ENCODE peak calls at places on chromosomes 6 and 20, in nine cellular contexts. One of them, this sample, is unnamed.

GRCh38 chr6:157304840-157305675 is 18.3 kb downstream of the TMEM242 start:
- DNase-seq in hepatocyte: peak
- DNase-seq in osteoblast: no peak
- DNase-seq in cardiac muscle cell: peak
- DNase-seq in ovary: no peak
- DNase-seq in pancreas: no peak
- DNase-seq in SK-N-SH: no peak
- DNase-seq in H9: no peak
- DNase-seq in heart right ventricle: no peak
- DNase-seq in this sample: no peak

GRCh38 chr6:85357651-85358050 is 92.2 kb upstream of the NT5E start:
- DNase-seq in hepatocyte: no peak
- DNase-seq in osteoblast: no peak
- DNase-seq in cardiac muscle cell: no peak
- DNase-seq in ovary: no peak
- DNase-seq in pancreas: no peak
- DNase-seq in SK-N-SH: no peak
- DNase-seq in H9: no peak
- DNase-seq in heart right ventricle: no peak
- DNase-seq in this sample: no peak

GRCh38 chr6:128723667-128724066 is 159.3 kb upstream of the LAMA2 start:
- DNase-seq in hepatocyte: no peak
- DNase-seq in osteoblast: no peak
- DNase-seq in cardiac muscle cell: no peak
- DNase-seq in ovary: no peak
- DNase-seq in pancreas: no peak
- DNase-seq in SK-N-SH: no peak
- DNase-seq in H9: no peak
- DNase-seq in heart right ventricle: no peak
- DNase-seq in this sample: no peak

GRCh38 chr20:24337074-24337473 is 132.4 kb upstream of the SYNDIG1 start:
- DNase-seq in hepatocyte: no peak
- DNase-seq in osteoblast: no peak
- DNase-seq in cardiac muscle cell: no peak
- DNase-seq in ovary: no peak
- DNase-seq in pancreas: no peak
- DNase-seq in SK-N-SH: no peak
- DNase-seq in H9: no peak
- DNase-seq in heart right ventricle: no peak
- DNase-seq in this sample: no peak

GRCh38 chr6:107695061-107695715 is 128.9 kb downstream of the SCML4 start:
- DNase-seq in hepatocyte: no peak
- DNase-seq in osteoblast: no peak
- DNase-seq in cardiac muscle cell: peak
- DNase-seq in ovary: no peak
- DNase-seq in pancreas: no peak
- DNase-seq in SK-N-SH: no peak
- DNase-seq in H9: no peak
- DNase-seq in heart right ventricle: no peak
- DNase-seq in this sample: no peak

GRCh38 chr6:10355115-10355702 is 59.7 kb downstream of the TFAP2A start:
- DNase-seq in hepatocyte: peak
- DNase-seq in osteoblast: no peak
- DNase-seq in cardiac muscle cell: no peak
- DNase-seq in ovary: no peak
- DNase-seq in pancreas: peak
- DNase-seq in SK-N-SH: no peak
- DNase-seq in H9: no peak
- DNase-seq in heart right ventricle: no peak
- DNase-seq in this sample: no peak

GRCh38 chr6:36808634-36809033 is 30.6 kb downstream of the CPNE5 start:
- DNase-seq in hepatocyte: no peak
- DNase-seq in osteoblast: no peak
- DNase-seq in cardiac muscle cell: no peak
- DNase-seq in ovary: no peak
- DNase-seq in pancreas: no peak
- DNase-seq in SK-N-SH: no peak
- DNase-seq in H9: no peak
- DNase-seq in heart right ventricle: no peak
- DNase-seq in this sample: no peak

GRCh38 chr6:166551797-166552495 is 34.5 kb downstream of the RAMACL start:
- DNase-seq in hepatocyte: no peak
- DNase-seq in osteoblast: no peak
- DNase-seq in cardiac muscle cell: no peak
- DNase-seq in ovary: no peak
- DNase-seq in pancreas: no peak
- DNase-seq in SK-N-SH: no peak
- DNase-seq in H9: peak
- DNase-seq in heart right ventricle: no peak
- DNase-seq in this sample: no peak

GRCh38 chr6:12420626-12421025 is 130.5 kb downstream of the EDN1 start:
- DNase-seq in hepatocyte: no peak
- DNase-seq in osteoblast: no peak
- DNase-seq in cardiac muscle cell: no peak
- DNase-seq in ovary: no peak
- DNase-seq in pancreas: no peak
- DNase-seq in SK-N-SH: no peak
- DNase-seq in H9: no peak
- DNase-seq in heart right ventricle: no peak
- DNase-seq in this sample: no peak

GRCh38 chr6:27251672-27252251 is 4.3 kb downstream of the PRSS16 start:
- DNase-seq in hepatocyte: peak
- DNase-seq in osteoblast: peak
- DNase-seq in cardiac muscle cell: peak
- DNase-seq in ovary: peak
- DNase-seq in pancreas: peak
- DNase-seq in SK-N-SH: peak
- DNase-seq in H9: peak
- DNase-seq in heart right ventricle: no peak
- DNase-seq in this sample: peak
- TF ChIP-seq CTCF in hepatocyte: peak
- TF ChIP-seq CTCF in osteoblast: no peak
- TF ChIP-seq CTCF in cardiac muscle cell: peak
- TF ChIP-seq CTCF in ovary: no peak
- TF ChIP-seq CTCF in pancreas: no peak
- TF ChIP-seq CTCF in SK-N-SH: peak
- TF ChIP-seq CTCF in H9: peak
- TF ChIP-seq CTCF in heart right ventricle: no peak
- TF ChIP-seq CTCF in this sample: peak

GRCh38 chr6:1388081-1388926 is 1.1 kb upstream of the FOXF2 start:
- DNase-seq in hepatocyte: no peak
- DNase-seq in osteoblast: peak
- DNase-seq in cardiac muscle cell: no peak
- DNase-seq in ovary: no peak
- DNase-seq in pancreas: no peak
- DNase-seq in SK-N-SH: no peak
- DNase-seq in H9: peak
- DNase-seq in heart right ventricle: no peak
- DNase-seq in this sample: no peak
- H3K27ac ChIP-seq in hepatocyte: peak
- H3K27ac ChIP-seq in osteoblast: no peak
- H3K27ac ChIP-seq in cardiac muscle cell: no peak
- H3K27ac ChIP-seq in ovary: no peak
- H3K27ac ChIP-seq in pancreas: no peak
- H3K27ac ChIP-seq in SK-N-SH: no peak
- H3K27ac ChIP-seq in H9: no peak
- H3K27ac ChIP-seq in heart right ventricle: no peak
- H3K27ac ChIP-seq in this sample: peak

GRCh38 chr6:127460465-127460864 is 1.3 kb upstream of the KIAA0408 start:
- DNase-seq in hepatocyte: no peak
- DNase-seq in osteoblast: no peak
- DNase-seq in cardiac muscle cell: no peak
- DNase-seq in ovary: no peak
- DNase-seq in pancreas: no peak
- DNase-seq in SK-N-SH: no peak
- DNase-seq in H9: no peak
- DNase-seq in heart right ventricle: no peak
- DNase-seq in this sample: no peak

GRCh38 chr6:127463056-127463455 is 3.9 kb upstream of the KIAA0408 start:
- DNase-seq in hepatocyte: no peak
- DNase-seq in osteoblast: no peak
- DNase-seq in cardiac muscle cell: no peak
- DNase-seq in ovary: no peak
- DNase-seq in pancreas: no peak
- DNase-seq in SK-N-SH: no peak
- DNase-seq in H9: no peak
- DNase-seq in heart right ventricle: no peak
- DNase-seq in this sample: no peak

GRCh38 chr6:127464881-127465459 is 5.8 kb upstream of the KIAA0408 start:
- DNase-seq in hepatocyte: peak
- DNase-seq in osteoblast: peak
- DNase-seq in cardiac muscle cell: peak
- DNase-seq in ovary: peak
- DNase-seq in pancreas: peak
- DNase-seq in SK-N-SH: peak
- DNase-seq in H9: peak
- DNase-seq in heart right ventricle: peak
- DNase-seq in this sample: peak

GRCh38 chr6:127464161-127464880 is 5.1 kb upstream of the KIAA0408 start:
- DNase-seq in hepatocyte: no peak
- DNase-seq in osteoblast: peak
- DNase-seq in cardiac muscle cell: peak
- DNase-seq in ovary: no peak
- DNase-seq in pancreas: no peak
- DNase-seq in SK-N-SH: no peak
- DNase-seq in H9: no peak
- DNase-seq in heart right ventricle: no peak
- DNase-seq in this sample: no peak

DNA sequence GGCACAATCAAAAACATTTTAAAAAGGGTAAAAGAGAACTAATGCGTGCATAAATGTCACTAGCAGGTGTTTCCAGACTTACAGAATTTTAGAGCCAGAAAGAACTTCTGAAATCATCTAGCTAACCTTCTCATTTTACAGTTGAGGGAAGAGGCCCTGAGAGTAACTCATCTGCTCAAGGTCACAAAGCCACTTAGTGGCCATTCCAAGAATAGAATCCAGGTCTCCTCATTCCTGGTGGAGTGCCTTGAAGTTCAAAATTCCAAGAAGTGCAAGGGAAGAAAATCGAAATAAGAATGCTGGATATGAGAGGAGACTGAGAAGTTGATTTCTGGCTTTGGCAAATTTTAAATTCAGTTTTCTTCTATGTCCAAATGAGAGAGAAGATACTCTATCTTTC is 3.2 kb upstream of the KIAA0408 start:
- DNase-seq in hepatocyte: no peak
- DNase-seq in osteoblast: no peak
- DNase-seq in cardiac muscle cell: no peak
- DNase-seq in ovary: no peak
- DNase-seq in pancreas: no peak
- DNase-seq in SK-N-SH: no peak
- DNase-seq in H9: no peak
- DNase-seq in heart right ventricle: no peak
- DNase-seq in this sample: no peak
- TF ChIP-seq CTCF in hepatocyte: no peak
- TF ChIP-seq CTCF in osteoblast: peak
- TF ChIP-seq CTCF in cardiac muscle cell: no peak
- TF ChIP-seq CTCF in ovary: no peak
- TF ChIP-seq CTCF in pancreas: no peak
- TF ChIP-seq CTCF in SK-N-SH: peak
- TF ChIP-seq CTCF in H9: peak
- TF ChIP-seq CTCF in heart right ventricle: no peak
- TF ChIP-seq CTCF in this sample: no peak

DNA sequence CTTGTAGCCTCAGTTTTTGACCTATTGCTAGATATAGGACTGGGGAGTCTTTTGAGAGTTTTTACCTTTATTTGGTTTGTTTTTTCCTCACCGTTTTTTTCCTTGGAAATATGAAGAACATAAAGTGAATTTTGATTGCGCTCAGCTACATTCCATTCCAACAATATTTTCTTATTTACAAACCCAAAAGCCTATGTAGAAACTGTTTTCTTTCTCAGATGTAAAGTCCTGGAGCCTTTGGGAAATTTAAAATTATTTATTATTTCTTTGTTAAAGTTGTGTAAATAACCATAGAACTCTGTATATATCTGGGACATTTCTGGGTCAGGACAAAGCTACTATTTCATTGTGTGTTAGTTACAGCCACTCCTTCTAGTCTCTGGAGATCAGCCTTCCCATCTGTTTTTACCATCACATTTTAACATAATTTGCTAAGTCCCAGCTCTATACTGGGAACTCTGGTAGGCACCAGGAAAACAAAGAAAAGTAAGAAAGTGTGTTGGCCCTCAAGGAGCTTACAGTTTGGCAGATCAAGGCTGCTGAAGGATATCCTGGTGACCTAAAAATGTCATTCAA is 68.8 kb downstream of the JAG1 start:
- DNase-seq in hepatocyte: no peak
- DNase-seq in osteoblast: no peak
- DNase-seq in cardiac muscle cell: no peak
- DNase-seq in ovary: no peak
- DNase-seq in pancreas: no peak
- DNase-seq in SK-N-SH: no peak
- DNase-seq in H9: no peak
- DNase-seq in heart right ventricle: no peak
- DNase-seq in this sample: no peak
- H3K27ac ChIP-seq in hepatocyte: peak
- H3K27ac ChIP-seq in osteoblast: peak
- H3K27ac ChIP-seq in cardiac muscle cell: peak
- H3K27ac ChIP-seq in ovary: no peak
- H3K27ac ChIP-seq in pancreas: no peak
- H3K27ac ChIP-seq in SK-N-SH: no peak
- H3K27ac ChIP-seq in H9: no peak
- H3K27ac ChIP-seq in heart right ventricle: peak
- H3K27ac ChIP-seq in this sample: no peak

GRCh38 chr6:52579006-52579660 is 2.3 kb upstream of the TRAM2 start:
- DNase-seq in hepatocyte: no peak
- DNase-seq in osteoblast: no peak
- DNase-seq in cardiac muscle cell: no peak
- DNase-seq in ovary: no peak
- DNase-seq in pancreas: no peak
- DNase-seq in SK-N-SH: no peak
- DNase-seq in H9: no peak
- DNase-seq in heart right ventricle: no peak
- DNase-seq in this sample: no peak
- TF ChIP-seq CTCF in hepatocyte: no peak
- TF ChIP-seq CTCF in osteoblast: no peak
- TF ChIP-seq CTCF in cardiac muscle cell: no peak
- TF ChIP-seq CTCF in ovary: no peak
- TF ChIP-seq CTCF in pancreas: no peak
- TF ChIP-seq CTCF in SK-N-SH: no peak
- TF ChIP-seq CTCF in H9: no peak
- TF ChIP-seq CTCF in heart right ventricle: no peak
- TF ChIP-seq CTCF in this sample: no peak

GRCh38 chr20:44894959-44895358 is 9.5 kb downstream of the YWHAB start:
- DNase-seq in hepatocyte: no peak
- DNase-seq in osteoblast: no peak
- DNase-seq in cardiac muscle cell: no peak
- DNase-seq in ovary: no peak
- DNase-seq in pancreas: no peak
- DNase-seq in SK-N-SH: no peak
- DNase-seq in H9: no peak
- DNase-seq in heart right ventricle: no peak
- DNase-seq in this sample: no peak
- H3K27ac ChIP-seq in hepatocyte: no peak
- H3K27ac ChIP-seq in osteoblast: no peak
- H3K27ac ChIP-seq in cardiac muscle cell: no peak
- H3K27ac ChIP-seq in ovary: no peak
- H3K27ac ChIP-seq in pancreas: no peak
- H3K27ac ChIP-seq in SK-N-SH: no peak
- H3K27ac ChIP-seq in H9: no peak
- H3K27ac ChIP-seq in heart right ventricle: no peak
- H3K27ac ChIP-seq in this sample: no peak